ENCODE peak calls at places on chromosomes 7 and 10, in six cellular contexts. One of them, this sample, is unnamed.
A peak's percentile ranks its signal among the peaks of the same experiment; 100 is the strongest.

GRCh38 chr10:3783721-3784432 is 1.1 kb downstream of the KLF6 start:
- DNase-seq in lower lobe of right lung: no peak
- DNase-seq in cardiac muscle cell: peak; percentile 93
- DNase-seq in right lobe of liver: peak; percentile 82
- DNase-seq in uterus: peak; percentile 69
- DNase-seq in astrocyte of the cerebellum: no peak
- DNase-seq in this sample: no peak

GRCh38 chr10:14371616-14372015 is 40.9 kb upstream of the FRMD4A start:
- DNase-seq in lower lobe of right lung: no peak
- DNase-seq in uterus: no peak
- DNase-seq in right lobe of liver: no peak
- DNase-seq in cardiac muscle cell: no peak
- DNase-seq in astrocyte of the cerebellum: no peak
- DNase-seq in this sample: no peak

GRCh38 chr10:4344544-4344994 is 481.4 kb upstream of the AKR1E2 start:
- DNase-seq in right lobe of liver: no peak
- DNase-seq in lower lobe of right lung: peak; percentile 68
- DNase-seq in astrocyte of the cerebellum: peak; percentile 95
- DNase-seq in uterus: peak; percentile 62
- DNase-seq in cardiac muscle cell: peak; percentile 99
- DNase-seq in this sample: peak; percentile 93

GRCh38 chr10:18984531-18984930 is 64.1 kb upstream of the MALRD1 start:
- DNase-seq in astrocyte of the cerebellum: no peak
- DNase-seq in uterus: no peak
- DNase-seq in lower lobe of right lung: no peak
- DNase-seq in right lobe of liver: no peak
- DNase-seq in cardiac muscle cell: no peak
- DNase-seq in this sample: no peak

GRCh38 chr10:61000769-61001730 is 57.1 kb upstream of the RHOBTB1 start:
- DNase-seq in cardiac muscle cell: peak; percentile 24
- DNase-seq in lower lobe of right lung: peak; percentile 44
- DNase-seq in uterus: peak; percentile 18
- DNase-seq in astrocyte of the cerebellum: no peak
- DNase-seq in right lobe of liver: no peak
- DNase-seq in this sample: no peak

GRCh38 chr7:96306385-96307125 is 15.3 kb downstream of the SLC25A13 start:
- DNase-seq in uterus: no peak
- DNase-seq in cardiac muscle cell: no peak
- DNase-seq in right lobe of liver: no peak
- DNase-seq in lower lobe of right lung: peak; percentile 48
- DNase-seq in astrocyte of the cerebellum: no peak
- DNase-seq in this sample: no peak

GRCh38 chr10:102113956-102114857 is 6.0 kb downstream of the LDB1 start:
- DNase-seq in uterus: peak; percentile 32
- DNase-seq in lower lobe of right lung: no peak
- DNase-seq in right lobe of liver: peak; percentile 55
- DNase-seq in astrocyte of the cerebellum: no peak
- DNase-seq in cardiac muscle cell: no peak
- DNase-seq in this sample: no peak

GRCh38 chr10:34766256-34766580 is 48.9 kb downstream of the PARD3 start:
- DNase-seq in uterus: no peak
- DNase-seq in astrocyte of the cerebellum: no peak
- DNase-seq in lower lobe of right lung: no peak
- DNase-seq in right lobe of liver: no peak
- DNase-seq in cardiac muscle cell: peak; percentile 42
- DNase-seq in this sample: no peak

GRCh38 chr7:62361-63116 is 129.8 kb upstream of the FAM20C start:
- DNase-seq in lower lobe of right lung: peak; percentile 34
- DNase-seq in uterus: no peak
- DNase-seq in cardiac muscle cell: no peak
- DNase-seq in right lobe of liver: peak; percentile 39
- DNase-seq in astrocyte of the cerebellum: no peak
- DNase-seq in this sample: no peak

GRCh38 chr7:133815677-133816210 is 311.4 kb upstream of the LRGUK start:
- DNase-seq in lower lobe of right lung: no peak
- DNase-seq in cardiac muscle cell: peak; percentile 26
- DNase-seq in uterus: no peak
- DNase-seq in right lobe of liver: no peak
- DNase-seq in astrocyte of the cerebellum: no peak
- DNase-seq in this sample: no peak

GRCh38 chr7:16644987-16645592 is 464 bp downstream of the ANKMY2 start:
- DNase-seq in astrocyte of the cerebellum: no peak
- DNase-seq in right lobe of liver: peak; percentile 63
- DNase-seq in lower lobe of right lung: peak; percentile 49
- DNase-seq in uterus: no peak
- DNase-seq in cardiac muscle cell: peak; percentile 43
- DNase-seq in this sample: no peak

GRCh38 chr10:36271631-36272340 is 629.7 kb upstream of the FZD8 start:
- DNase-seq in lower lobe of right lung: no peak
- DNase-seq in right lobe of liver: no peak
- DNase-seq in astrocyte of the cerebellum: no peak
- DNase-seq in cardiac muscle cell: no peak
- DNase-seq in uterus: no peak
- DNase-seq in this sample: no peak

GRCh38 chr7:3432916-3433315 is 131.9 kb downstream of the SDK1 start:
- DNase-seq in astrocyte of the cerebellum: no peak
- DNase-seq in right lobe of liver: no peak
- DNase-seq in uterus: no peak
- DNase-seq in lower lobe of right lung: no peak
- DNase-seq in cardiac muscle cell: no peak
- DNase-seq in this sample: no peak

GRCh38 chr10:17655567-17656146 is 11.7 kb downstream of the STAM start:
- DNase-seq in right lobe of liver: no peak
- DNase-seq in lower lobe of right lung: no peak
- DNase-seq in cardiac muscle cell: no peak
- DNase-seq in uterus: no peak
- DNase-seq in astrocyte of the cerebellum: no peak
- DNase-seq in this sample: no peak

DNA sequence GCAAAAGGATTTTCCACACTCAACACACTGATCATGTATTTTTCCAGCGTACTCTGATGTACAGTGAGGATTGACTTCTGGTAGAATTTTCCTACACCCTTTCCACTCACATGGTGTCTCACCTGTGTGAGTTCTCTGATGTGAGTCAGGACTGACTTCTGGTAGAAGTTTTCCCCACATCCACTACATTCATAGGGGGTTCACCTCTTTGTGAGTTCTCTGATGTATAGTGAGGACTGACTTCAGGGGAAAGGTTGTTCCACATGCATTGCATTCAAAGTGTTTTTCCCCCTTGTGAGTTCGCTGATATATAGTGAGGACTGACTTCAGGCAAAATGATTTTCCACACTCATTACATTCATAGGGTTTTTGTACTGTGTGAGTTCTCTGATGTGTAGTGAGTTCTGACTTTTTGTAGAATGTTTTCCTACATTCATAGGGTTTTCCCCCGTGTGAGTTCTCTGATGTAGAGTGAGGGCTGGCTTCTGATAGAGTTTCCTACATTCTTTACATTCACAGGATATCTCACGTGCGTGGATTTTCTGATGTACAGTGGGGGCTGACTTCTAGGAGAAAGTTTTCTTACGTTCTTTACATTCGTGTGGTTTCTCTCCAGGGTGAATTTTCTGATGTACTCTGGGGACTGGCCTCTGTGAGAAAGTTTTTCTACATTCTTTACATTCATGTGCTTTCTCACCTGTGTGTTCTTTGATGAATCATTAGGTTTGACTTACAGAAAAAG is 146.5 kb downstream of the GLRX3 start:
- DNase-seq in right lobe of liver: no peak
- DNase-seq in uterus: no peak
- DNase-seq in lower lobe of right lung: no peak
- DNase-seq in cardiac muscle cell: no peak
- DNase-seq in astrocyte of the cerebellum: no peak
- DNase-seq in this sample: no peak
- TF ChIP-seq CTCF in right lobe of liver: no peak
- TF ChIP-seq CTCF in uterus: no peak
- TF ChIP-seq CTCF in lower lobe of right lung: no peak
- TF ChIP-seq CTCF in cardiac muscle cell: no peak
- TF ChIP-seq CTCF in astrocyte of the cerebellum: no peak
- TF ChIP-seq CTCF in this sample: no peak

DNA sequence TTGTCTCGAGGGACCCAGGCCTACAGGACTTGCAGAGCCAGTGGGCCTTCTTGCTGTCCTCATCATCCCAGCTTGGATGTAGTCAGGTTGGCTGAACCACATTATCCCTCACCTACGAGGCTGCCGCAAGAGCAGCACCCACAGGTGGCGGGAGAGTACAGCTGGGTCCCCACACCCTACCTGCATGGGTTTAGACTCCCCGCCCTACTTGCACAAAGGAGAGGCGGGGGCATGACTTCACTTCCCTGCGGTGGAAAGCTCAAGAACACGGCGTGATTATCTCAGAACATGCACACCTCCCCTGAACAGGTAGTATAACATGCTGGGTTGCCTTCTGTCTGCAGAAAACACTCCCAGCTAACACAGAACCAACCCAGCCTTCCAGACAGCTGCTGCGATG is 57.5 kb downstream of the CTBP2 start:
- DNase-seq in astrocyte of the cerebellum: no peak
- DNase-seq in lower lobe of right lung: peak; percentile 16
- DNase-seq in right lobe of liver: no peak
- DNase-seq in uterus: peak; percentile 9
- DNase-seq in cardiac muscle cell: no peak
- DNase-seq in this sample: no peak
- H3K4me3 ChIP-seq in astrocyte of the cerebellum: no peak overlapping the region
- H3K4me3 ChIP-seq in lower lobe of right lung: no peak overlapping the region
- H3K4me3 ChIP-seq in right lobe of liver: no peak overlapping the region
- H3K4me3 ChIP-seq in uterus: no peak overlapping the region
- H3K4me3 ChIP-seq in cardiac muscle cell: no peak overlapping the region
- H3K4me3 ChIP-seq in this sample: no peak overlapping the region

DNA sequence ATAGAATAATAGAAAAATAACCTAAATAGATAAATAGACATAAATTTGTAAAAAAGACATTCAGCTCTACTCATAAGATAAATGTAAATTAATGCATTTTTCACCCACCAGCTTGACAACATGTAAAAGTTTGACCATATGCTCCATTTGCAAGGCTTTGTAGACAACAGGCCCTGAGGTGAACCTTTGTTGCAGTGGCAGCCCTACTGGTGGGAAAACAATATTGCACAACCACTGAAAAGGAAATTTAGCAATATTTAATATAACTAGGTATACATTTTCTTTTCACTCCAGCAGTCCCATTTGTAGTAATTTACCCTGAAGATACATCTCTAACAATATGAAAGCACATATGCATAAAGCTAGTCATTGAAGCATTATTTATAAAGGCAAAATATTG is 39.0 kb upstream of the ADRA2A start:
- DNase-seq in right lobe of liver: no peak
- DNase-seq in astrocyte of the cerebellum: no peak
- DNase-seq in cardiac muscle cell: peak; percentile 10
- DNase-seq in lower lobe of right lung: no peak
- DNase-seq in uterus: no peak
- DNase-seq in this sample: no peak
- TF ChIP-seq CTCF in right lobe of liver: peak; percentile 26
- TF ChIP-seq CTCF in astrocyte of the cerebellum: peak; percentile 24
- TF ChIP-seq CTCF in cardiac muscle cell: peak; percentile 27
- TF ChIP-seq CTCF in lower lobe of right lung: no peak
- TF ChIP-seq CTCF in uterus: no peak
- TF ChIP-seq CTCF in this sample: no peak

GRCh38 chr10:58515296-58515956 is 2.8 kb downstream of the BICC1 start:
- DNase-seq in lower lobe of right lung: no peak
- DNase-seq in cardiac muscle cell: no peak
- DNase-seq in right lobe of liver: no peak
- DNase-seq in uterus: no peak
- DNase-seq in astrocyte of the cerebellum: no peak
- DNase-seq in this sample: no peak
- H3K4me3 ChIP-seq in lower lobe of right lung: peak overlapping the region; percentile 64
- H3K4me3 ChIP-seq in cardiac muscle cell: peak overlapping the region; percentile 94
- H3K4me3 ChIP-seq in right lobe of liver: no peak overlapping the region
- H3K4me3 ChIP-seq in uterus: no peak overlapping the region
- H3K4me3 ChIP-seq in astrocyte of the cerebellum: peak overlapping the region; percentile 75
- H3K4me3 ChIP-seq in this sample: no peak overlapping the region

DNA sequence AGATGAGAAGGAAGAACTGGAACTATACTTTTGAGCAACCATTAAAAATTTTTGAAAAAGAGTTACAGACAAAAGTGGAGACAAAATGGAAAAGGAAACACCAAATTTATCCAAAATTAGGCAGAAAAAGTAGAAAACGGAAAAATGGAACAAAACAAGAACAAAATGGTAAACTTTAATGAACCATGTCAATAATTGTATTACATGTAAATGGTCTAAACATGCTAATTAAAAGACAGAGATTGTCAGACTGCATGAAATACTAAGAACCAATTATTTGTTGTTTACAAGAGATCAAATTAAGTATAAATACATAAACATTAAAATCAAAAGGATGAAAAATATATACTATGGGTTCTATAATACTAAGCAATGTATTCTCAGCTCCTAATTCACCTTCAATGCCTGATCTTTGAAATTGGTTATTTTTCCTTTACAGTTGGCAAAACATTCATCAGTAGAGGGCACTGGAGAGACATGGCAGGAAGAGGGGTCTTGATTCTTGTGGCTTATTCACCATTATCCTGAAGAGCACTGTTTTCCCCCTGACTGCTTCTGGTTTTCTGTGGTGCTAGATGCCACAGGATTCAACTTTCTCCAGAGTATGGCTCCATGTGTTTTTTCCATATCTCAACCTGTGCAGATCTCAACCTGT is 124.9 kb downstream of the ELFN1 start:
- DNase-seq in right lobe of liver: no peak
- DNase-seq in lower lobe of right lung: no peak
- DNase-seq in cardiac muscle cell: no peak
- DNase-seq in uterus: no peak
- DNase-seq in astrocyte of the cerebellum: no peak
- DNase-seq in this sample: no peak
- TF ChIP-seq CTCF in right lobe of liver: peak; percentile 28
- TF ChIP-seq CTCF in lower lobe of right lung: no peak
- TF ChIP-seq CTCF in cardiac muscle cell: peak; percentile 21
- TF ChIP-seq CTCF in uterus: no peak
- TF ChIP-seq CTCF in astrocyte of the cerebellum: peak; percentile 11
- TF ChIP-seq CTCF in this sample: peak; percentile 21

This sample was measured in retinal pigment epithelial cell.